ENCODE peak calls at places on chromosome 17, in ten cellular contexts. I, Y, H, J, R, C, V, P, M and U are unnamed samples.
A peak's percentile ranks its signal among the peaks of the same experiment; 100 is the strongest.

GRCh38 chr17:80176757-80177156 is 6.9 kb downstream of the CARD14 start:
- DNase-seq in I (no peak), Y (no peak), H (no peak), J (no peak), R (no peak), C (no peak), V (no peak), P (no peak), M (no peak), U (no peak)

GRCh38 chr17:3012926-3013581 is 50.4 kb downstream of the OR1D5 start:
- DNase-seq in I (peak; percentile 52), Y (peak; percentile 38), H (peak; percentile 36), J (peak; percentile 32), R (peak; percentile 51), C (no peak), V (peak; percentile 61), P (peak; percentile 56), M (peak; percentile 81), U (peak; percentile 78)

GRCh38 chr17:51427259-51428255 is 167.2 kb downstream of the UTP18 start:
- DNase-seq in I (no peak), Y (no peak), H (peak; percentile 20), J (peak; percentile 79), R (peak; percentile 67), C (no peak), V (no peak), P (no peak), M (no peak), U (no peak)

GRCh38 chr17:3222505-3222904 is 15.0 kb downstream of the OR1A1 start:
- DNase-seq in I (no peak), Y (no peak), H (no peak), J (no peak), R (no peak), C (no peak), V (peak; percentile 11), P (no peak), M (no peak), U (no peak)

GRCh38 chr17:57350266-57350665 is 93.9 kb downstream of the MSI2 start:
- DNase-seq in I (no peak), Y (no peak), H (no peak), J (no peak), R (no peak), C (no peak), V (no peak), P (no peak), M (no peak), U (no peak)

GRCh38 chr17:74466111-74466784 is at the start of gene CD300A:
- DNase-seq in I (no peak), Y (no peak), H (no peak), J (no peak), R (no peak), C (no peak), V (peak; percentile 40), P (no peak), M (no peak), U (no peak)

GRCh38 chr17:4617590-4618356 is 23.7 kb downstream of the ALOX15 start:
- DNase-seq in I (no peak), Y (no peak), H (no peak), J (no peak), R (no peak), C (no peak), V (no peak), P (no peak), M (no peak), U (no peak)

GRCh38 chr17:37849617-37849972 is 74.6 kb upstream of the TBC1D3K start:
- DNase-seq in I (no peak), Y (no peak), H (no peak), J (no peak), R (no peak), C (no peak), V (no peak), P (no peak), M (no peak), U (no peak)

GRCh38 chr17:319266-319665 is 33.3 kb downstream of the RPH3AL start:
- DNase-seq in I (no peak), Y (no peak), H (no peak), J (no peak), R (no peak), C (no peak), V (no peak), P (no peak), M (no peak), U (no peak)

GRCh38 chr17:67024736-67025135 is 19.6 kb upstream of the CACNG1 start:
- DNase-seq in I (no peak), Y (no peak), H (no peak), J (no peak), R (no peak), C (no peak), V (no peak), P (no peak), M (no peak), U (no peak)

GRCh38 chr17:48100591-48101011 is 677 bp downstream of the CBX1 start:
- DNase-seq in I (no peak), Y (peak; percentile 55), H (no peak), J (peak; percentile 73), R (no peak), C (peak; percentile 48), V (no peak), P (peak; percentile 34), M (peak; percentile 72), U (no peak)

GRCh38 chr17:68198931-68199836 is 48.7 kb upstream of the AMZ2 start:
- DNase-seq in I (no peak), Y (no peak), H (no peak), J (peak; percentile 26), R (peak; percentile 53), C (no peak), V (peak; percentile 35), P (no peak), M (no peak), U (peak; percentile 56)

GRCh38 chr17:49952912-49953497 is 16.0 kb upstream of the DLX4 start:
- DNase-seq in I (no peak), Y (no peak), H (no peak), J (no peak), R (no peak), C (no peak), V (no peak), P (no peak), M (no peak), U (no peak)

GRCh38 chr17:49646391-49647255 is 31.3 kb downstream of the SPOP start:
- DNase-seq in I (no peak), Y (peak; percentile 91), H (no peak), J (no peak), R (peak; percentile 70), C (no peak), V (no peak), P (no peak), M (peak; percentile 46), U (no peak)

GRCh38 chr17:43540821-43541674 is 5.1 kb downstream of the ETV4 start:
- DNase-seq in I (no peak), Y (no peak), H (no peak), J (no peak), R (no peak), C (no peak), V (no peak), P (no peak), M (no peak), U (no peak)

GRCh38 chr17:44466339-44466738 is 36.9 kb downstream of the GPATCH8 start:
- DNase-seq in I (no peak), Y (no peak), H (no peak), J (no peak), R (no peak), C (no peak), V (no peak), P (no peak), M (no peak), U (no peak)

GRCh38 chr17:44610331-44610730 is 45.9 kb upstream of the MEIOC start:
- DNase-seq in I (no peak), Y (no peak), H (no peak), J (no peak), R (no peak), C (no peak), V (no peak), P (peak; percentile 42), M (no peak), U (no peak)

GRCh38 chr17:27523712-27524111 is 67.5 kb downstream of the KSR1 start:
- DNase-seq in I (no peak), Y (peak; percentile 72), H (no peak), J (no peak), R (no peak), C (no peak), V (no peak), P (no peak), M (no peak), U (no peak)